ENCODE peak calls at places on chromosome 22, in seven cellular contexts. One of them, this sample, is unnamed.

GRCh38 chr22:24386814-24387550 is 40.4 kb upstream of the ADORA2A start:
- DNase-seq in Peyer's patch: no peak
- DNase-seq in thyroid gland: no peak
- DNase-seq in osteoblast: no peak
- DNase-seq in GM13977: no peak
- DNase-seq in kidney: no peak
- DNase-seq in right atrium auricular region: no peak
- DNase-seq in this sample: no peak

GRCh38 chr22:23256986-23257888 is 76.9 kb downstream of the BCR start:
- DNase-seq in Peyer's patch: peak; percentile 72
- DNase-seq in kidney: peak; percentile 80
- DNase-seq in osteoblast: peak; percentile 95
- DNase-seq in thyroid gland: no peak
- DNase-seq in right atrium auricular region: peak; percentile 86
- DNase-seq in GM13977: no peak
- DNase-seq in this sample: no peak

GRCh38 chr22:37014835-37015586 is 4.2 kb downstream of the TST start:
- DNase-seq in GM13977: no peak
- DNase-seq in kidney: peak; percentile 37
- DNase-seq in thyroid gland: no peak
- DNase-seq in Peyer's patch: no peak
- DNase-seq in right atrium auricular region: no peak
- DNase-seq in osteoblast: peak; percentile 56
- DNase-seq in this sample: no peak

GRCh38 chr22:20524004-20524481 is 16.6 kb downstream of the MED15 start:
- DNase-seq in osteoblast: no peak
- DNase-seq in kidney: no peak
- DNase-seq in Peyer's patch: no peak
- DNase-seq in right atrium auricular region: no peak
- DNase-seq in GM13977: peak; percentile 60
- DNase-seq in thyroid gland: no peak
- DNase-seq in this sample: no peak

GRCh38 chr22:36425977-36426523 is 38.3 kb upstream of the MYH9 start:
- DNase-seq in GM13977: no peak
- DNase-seq in osteoblast: peak; percentile 85
- DNase-seq in thyroid gland: no peak
- DNase-seq in right atrium auricular region: no peak
- DNase-seq in Peyer's patch: no peak
- DNase-seq in kidney: peak; percentile 91
- DNase-seq in this sample: no peak

GRCh38 chr22:38236786-38237185 is 35.0 kb downstream of the MAFF start:
- DNase-seq in osteoblast: peak; percentile 23
- DNase-seq in thyroid gland: peak; percentile 77
- DNase-seq in GM13977: no peak
- DNase-seq in Peyer's patch: no peak
- DNase-seq in kidney: no peak
- DNase-seq in right atrium auricular region: no peak
- DNase-seq in this sample: no peak

GRCh38 chr22:29936186-29936585 is 53.2 kb downstream of the MTMR3 start:
- DNase-seq in GM13977: no peak
- DNase-seq in Peyer's patch: no peak
- DNase-seq in right atrium auricular region: no peak
- DNase-seq in osteoblast: no peak
- DNase-seq in kidney: no peak
- DNase-seq in thyroid gland: no peak
- DNase-seq in this sample: no peak

GRCh38 chr22:22403306-22403705 is 105.2 kb downstream of the ZNF280B start:
- DNase-seq in thyroid gland: no peak
- DNase-seq in kidney: no peak
- DNase-seq in Peyer's patch: no peak
- DNase-seq in osteoblast: no peak
- DNase-seq in right atrium auricular region: no peak
- DNase-seq in GM13977: no peak
- DNase-seq in this sample: no peak

GRCh38 chr22:25085930-25086901 is 113.4 kb upstream of the CRYBB3 start:
- DNase-seq in GM13977: peak; percentile 69
- DNase-seq in Peyer's patch: no peak
- DNase-seq in right atrium auricular region: peak; percentile 69
- DNase-seq in osteoblast: peak; percentile 72
- DNase-seq in kidney: peak; percentile 86
- DNase-seq in thyroid gland: peak; percentile 50
- DNase-seq in this sample: no peak

GRCh38 chr22:26438006-26438405 is 8.9 kb downstream of the ASPHD2 start:
- DNase-seq in thyroid gland: no peak
- DNase-seq in Peyer's patch: no peak
- DNase-seq in kidney: no peak
- DNase-seq in right atrium auricular region: no peak
- DNase-seq in GM13977: no peak
- DNase-seq in osteoblast: no peak
- DNase-seq in this sample: no peak
- TF ChIP-seq CTCF in thyroid gland: no peak
- TF ChIP-seq CTCF in Peyer's patch: no peak
- TF ChIP-seq CTCF in kidney: no peak
- TF ChIP-seq CTCF in right atrium auricular region: no peak
- TF ChIP-seq CTCF in GM13977: no peak
- TF ChIP-seq CTCF in osteoblast: no peak
- TF ChIP-seq CTCF in this sample: no peak

GRCh38 chr22:42794551-42795510 is 62.2 kb downstream of the ARFGAP3 start:
- DNase-seq in thyroid gland: no peak
- DNase-seq in osteoblast: no peak
- DNase-seq in GM13977: no peak
- DNase-seq in kidney: no peak
- DNase-seq in Peyer's patch: no peak
- DNase-seq in right atrium auricular region: no peak
- DNase-seq in this sample: no peak
- TF ChIP-seq CTCF in thyroid gland: no peak
- TF ChIP-seq CTCF in osteoblast: peak; percentile 16
- TF ChIP-seq CTCF in GM13977: peak; percentile 15
- TF ChIP-seq CTCF in kidney: no peak
- TF ChIP-seq CTCF in Peyer's patch: no peak
- TF ChIP-seq CTCF in right atrium auricular region: peak; percentile 38
- TF ChIP-seq CTCF in this sample: peak; percentile 40

GRCh38 chr22:42074153-42074750 is at the start of gene PHETA2:
- DNase-seq in osteoblast: peak; percentile 91
- DNase-seq in GM13977: peak; percentile 58
- DNase-seq in thyroid gland: peak; percentile 45
- DNase-seq in Peyer's patch: peak; percentile 76
- DNase-seq in kidney: peak; percentile 88
- DNase-seq in right atrium auricular region: no peak
- DNase-seq in this sample: no peak
- TF ChIP-seq CTCF in osteoblast: peak; percentile 35
- TF ChIP-seq CTCF in GM13977: peak; percentile 58
- TF ChIP-seq CTCF in thyroid gland: peak; percentile 35
- TF ChIP-seq CTCF in Peyer's patch: peak; percentile 47
- TF ChIP-seq CTCF in kidney: no peak
- TF ChIP-seq CTCF in right atrium auricular region: peak; percentile 48
- TF ChIP-seq CTCF in this sample: peak; percentile 34

GRCh38 chr22:48980918-48981317 is 846.8 kb downstream of the BRD1 start:
- DNase-seq in GM13977: no peak
- DNase-seq in Peyer's patch: no peak
- DNase-seq in thyroid gland: no peak
- DNase-seq in osteoblast: no peak
- DNase-seq in right atrium auricular region: no peak
- DNase-seq in kidney: no peak
- DNase-seq in this sample: no peak

GRCh38 chr22:48976556-48977535 is 850.8 kb downstream of the BRD1 start:
- DNase-seq in GM13977: no peak
- DNase-seq in right atrium auricular region: no peak
- DNase-seq in Peyer's patch: no peak
- DNase-seq in kidney: no peak
- DNase-seq in osteoblast: no peak
- DNase-seq in thyroid gland: no peak
- DNase-seq in this sample: no peak

GRCh38 chr22:48980409-48980808 is 847.3 kb downstream of the BRD1 start:
- DNase-seq in kidney: no peak
- DNase-seq in thyroid gland: no peak
- DNase-seq in right atrium auricular region: no peak
- DNase-seq in osteoblast: no peak
- DNase-seq in Peyer's patch: no peak
- DNase-seq in GM13977: no peak
- DNase-seq in this sample: no peak

GRCh38 chr22:48981671-48982070 is 846.0 kb downstream of the BRD1 start:
- DNase-seq in osteoblast: no peak
- DNase-seq in GM13977: no peak
- DNase-seq in right atrium auricular region: no peak
- DNase-seq in kidney: no peak
- DNase-seq in thyroid gland: no peak
- DNase-seq in Peyer's patch: no peak
- DNase-seq in this sample: no peak

DNA sequence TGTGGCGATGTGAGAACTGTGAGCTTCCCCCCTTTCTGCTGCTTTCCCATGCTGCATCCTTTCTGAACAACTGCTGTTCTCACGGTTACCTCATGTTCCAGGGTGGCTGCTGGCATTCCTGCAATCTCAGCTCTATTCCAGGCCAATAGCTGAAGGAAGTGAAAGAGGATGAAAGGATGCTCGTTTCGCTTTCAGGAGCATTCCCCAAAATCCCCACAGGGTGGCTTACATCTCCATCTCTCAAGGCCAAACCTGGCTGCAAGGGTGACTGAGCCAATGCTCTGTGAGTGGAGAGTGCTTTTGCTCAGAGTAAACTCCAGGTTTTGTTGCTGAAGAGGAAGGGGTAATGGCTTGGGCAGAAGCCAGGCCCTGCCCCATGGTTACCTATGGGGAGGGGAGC is 848.2 kb downstream of the BRD1 start:
- DNase-seq in osteoblast: no peak
- DNase-seq in GM13977: no peak
- DNase-seq in Peyer's patch: no peak
- DNase-seq in right atrium auricular region: no peak
- DNase-seq in kidney: no peak
- DNase-seq in thyroid gland: no peak
- DNase-seq in this sample: no peak
- TF ChIP-seq CTCF in osteoblast: no peak
- TF ChIP-seq CTCF in GM13977: no peak
- TF ChIP-seq CTCF in Peyer's patch: no peak
- TF ChIP-seq CTCF in right atrium auricular region: no peak
- TF ChIP-seq CTCF in kidney: no peak
- TF ChIP-seq CTCF in thyroid gland: no peak
- TF ChIP-seq CTCF in this sample: peak; percentile 47

GRCh38 chr22:26199665-26200064 is 30.4 kb downstream of the SEZ6L start:
- DNase-seq in Peyer's patch: no peak
- DNase-seq in osteoblast: no peak
- DNase-seq in kidney: no peak
- DNase-seq in thyroid gland: no peak
- DNase-seq in right atrium auricular region: no peak
- DNase-seq in GM13977: no peak
- DNase-seq in this sample: no peak
- TF ChIP-seq CTCF in Peyer's patch: no peak
- TF ChIP-seq CTCF in osteoblast: no peak
- TF ChIP-seq CTCF in kidney: no peak
- TF ChIP-seq CTCF in thyroid gland: no peak
- TF ChIP-seq CTCF in right atrium auricular region: no peak
- TF ChIP-seq CTCF in GM13977: peak; percentile 9
- TF ChIP-seq CTCF in this sample: no peak

GRCh38 chr22:17117890-17118289 is 3.3 kb downstream of the TMEM121B start:
- DNase-seq in kidney: no peak
- DNase-seq in GM13977: no peak
- DNase-seq in thyroid gland: no peak
- DNase-seq in osteoblast: peak; percentile 15
- DNase-seq in Peyer's patch: no peak
- DNase-seq in right atrium auricular region: no peak
- DNase-seq in this sample: peak; percentile 14

GRCh38 chr22:17118342-17118741 is 2.8 kb downstream of the TMEM121B start:
- DNase-seq in GM13977: no peak
- DNase-seq in thyroid gland: no peak
- DNase-seq in osteoblast: peak; percentile 74
- DNase-seq in kidney: no peak
- DNase-seq in Peyer's patch: no peak
- DNase-seq in right atrium auricular region: no peak
- DNase-seq in this sample: no peak

GRCh38 chr22:17120711-17121234 is 387 bp downstream of the TMEM121B start:
- DNase-seq in kidney: no peak
- DNase-seq in thyroid gland: no peak
- DNase-seq in Peyer's patch: no peak
- DNase-seq in right atrium auricular region: no peak
- DNase-seq in osteoblast: peak; percentile 78
- DNase-seq in GM13977: no peak
- DNase-seq in this sample: no peak

GRCh38 chr22:17120281-17120680 is 879 bp downstream of the TMEM121B start:
- DNase-seq in Peyer's patch: no peak
- DNase-seq in kidney: peak; percentile 83
- DNase-seq in osteoblast: peak; percentile 95
- DNase-seq in GM13977: peak; percentile 81
- DNase-seq in right atrium auricular region: no peak
- DNase-seq in thyroid gland: peak; percentile 65
- DNase-seq in this sample: no peak

DNA sequence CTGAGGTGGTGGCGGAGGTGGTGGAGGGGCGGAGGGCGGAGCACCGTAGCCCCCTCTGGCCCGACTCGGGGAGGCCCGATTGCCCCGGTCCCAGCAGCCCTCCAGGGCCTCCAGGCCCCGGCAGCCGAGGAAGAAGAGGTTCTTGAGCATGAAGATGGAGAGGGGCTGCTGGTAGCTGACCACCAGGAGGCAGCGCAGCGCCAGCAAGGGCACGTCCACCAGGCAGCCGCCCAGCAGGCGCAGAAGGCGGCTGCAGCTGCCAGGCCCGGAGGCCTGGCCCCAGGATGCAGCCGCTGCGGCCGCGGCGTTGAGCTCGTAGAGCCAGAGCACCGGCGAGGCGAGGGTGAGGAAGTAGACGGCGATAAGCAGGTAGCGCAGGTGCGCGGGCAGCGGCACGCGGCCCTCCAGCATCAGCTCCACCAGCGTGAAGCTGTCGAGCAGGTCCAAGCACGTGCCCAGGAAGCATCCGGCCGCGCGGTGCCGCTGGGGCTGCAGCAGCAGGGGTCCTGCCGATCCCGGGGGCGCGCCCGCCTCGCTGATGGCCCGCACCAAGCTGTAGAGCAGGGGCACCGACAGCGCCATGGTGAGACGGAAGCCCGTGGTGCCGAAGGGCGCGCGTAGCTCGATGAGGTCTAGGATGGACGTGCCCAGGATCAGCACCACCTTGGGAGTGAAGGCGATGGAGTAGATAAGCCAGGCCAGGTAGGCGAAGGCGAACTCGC is 1.5 kb downstream of the TMEM121B start:
- DNase-seq in osteoblast: peak; percentile 69
- DNase-seq in GM13977: no peak
- DNase-seq in Peyer's patch: peak; percentile 67
- DNase-seq in thyroid gland: no peak
- DNase-seq in kidney: no peak
- DNase-seq in right atrium auricular region: no peak
- DNase-seq in this sample: peak; percentile 84
- TF ChIP-seq CTCF in osteoblast: peak; percentile 5
- TF ChIP-seq CTCF in GM13977: peak; percentile 30
- TF ChIP-seq CTCF in Peyer's patch: peak; percentile 48
- TF ChIP-seq CTCF in thyroid gland: no peak
- TF ChIP-seq CTCF in kidney: no peak
- TF ChIP-seq CTCF in right atrium auricular region: peak; percentile 58
- TF ChIP-seq CTCF in this sample: peak; percentile 46

DNA sequence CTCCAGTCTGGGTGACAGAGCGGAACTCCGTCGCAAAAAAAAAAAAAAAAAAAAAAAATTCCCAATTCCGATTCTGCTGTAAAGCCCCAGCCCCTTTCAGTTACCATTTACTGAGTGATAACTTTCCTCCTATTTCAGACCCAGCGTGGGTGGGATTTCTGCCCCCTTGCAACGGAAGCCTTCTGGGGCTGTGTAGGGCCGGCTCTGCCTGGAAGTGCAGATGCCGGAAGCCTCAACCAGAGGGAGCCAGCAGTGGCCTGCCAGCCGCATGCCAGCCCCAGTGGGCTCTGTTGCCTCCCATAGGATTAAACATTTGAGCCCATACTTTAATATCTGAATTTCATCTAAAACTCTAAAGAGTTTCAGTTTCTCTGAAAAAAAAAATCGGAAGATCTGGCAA is 60.0 kb upstream of the NUP50 start:
- DNase-seq in thyroid gland: no peak
- DNase-seq in osteoblast: peak; percentile 74
- DNase-seq in Peyer's patch: no peak
- DNase-seq in kidney: no peak
- DNase-seq in right atrium auricular region: no peak
- DNase-seq in GM13977: no peak
- DNase-seq in this sample: no peak
- TF ChIP-seq CTCF in thyroid gland: no peak
- TF ChIP-seq CTCF in osteoblast: peak; percentile 41
- TF ChIP-seq CTCF in Peyer's patch: no peak
- TF ChIP-seq CTCF in kidney: no peak
- TF ChIP-seq CTCF in right atrium auricular region: no peak
- TF ChIP-seq CTCF in GM13977: no peak
- TF ChIP-seq CTCF in this sample: peak; percentile 38

This sample was measured in chondrocyte.